ENCODE peak calls at places on chromosome 5, in four cellular contexts. One of them, this sample, is unnamed.

GRCh38 chr5:146338774-146339714 is at the start of gene POU4F3:
- DNase-seq in H9: peak
- DNase-seq in mesenchymal stem cell: no peak
- DNase-seq in mesendoderm: peak
- DNase-seq in this sample: no peak

GRCh38 chr5:14445581-14446290 is 135.9 kb upstream of the OTULINL start:
- DNase-seq in H9: peak
- DNase-seq in mesenchymal stem cell: peak
- DNase-seq in mesendoderm: peak
- DNase-seq in this sample: no peak

GRCh38 chr5:34571380-34572041 is 84.6 kb upstream of the RAI14 start:
- DNase-seq in H9: no peak
- DNase-seq in mesenchymal stem cell: peak
- DNase-seq in mesendoderm: peak
- DNase-seq in this sample: peak

GRCh38 chr5:165620394-165620793 is 2115.0 kb downstream of the MAT2B start:
- DNase-seq in H9: no peak
- DNase-seq in mesenchymal stem cell: peak
- DNase-seq in mesendoderm: no peak
- DNase-seq in this sample: peak

GRCh38 chr5:1517838-1518237 is 5.9 kb downstream of the LPCAT1 start:
- DNase-seq in H9: peak
- DNase-seq in mesenchymal stem cell: no peak
- DNase-seq in mesendoderm: no peak
- DNase-seq in this sample: no peak

GRCh38 chr5:31186672-31187267 is 6.7 kb upstream of the CDH6 start:
- DNase-seq in H9: no peak
- DNase-seq in mesenchymal stem cell: peak
- DNase-seq in mesendoderm: peak
- DNase-seq in this sample: peak

GRCh38 chr5:87116821-87117512 is 150.7 kb upstream of the RASA1 start:
- DNase-seq in H9: no peak
- DNase-seq in mesenchymal stem cell: peak
- DNase-seq in mesendoderm: no peak
- DNase-seq in this sample: peak

GRCh38 chr5:119289413-119289812 is 66.4 kb upstream of the TNFAIP8 start:
- DNase-seq in H9: no peak
- DNase-seq in mesenchymal stem cell: no peak
- DNase-seq in mesendoderm: no peak
- DNase-seq in this sample: no peak

GRCh38 chr5:107541400-107541799 is 129.3 kb downstream of the EFNA5 start:
- DNase-seq in H9: no peak
- DNase-seq in mesenchymal stem cell: no peak
- DNase-seq in mesendoderm: no peak
- DNase-seq in this sample: no peak

GRCh38 chr5:73450041-73450598 is 1.5 kb upstream of the FOXD1 start:
- DNase-seq in H9: no peak
- DNase-seq in mesenchymal stem cell: no peak
- DNase-seq in mesendoderm: no peak
- DNase-seq in this sample: no peak

GRCh38 chr5:73450672-73451217 is 2.2 kb upstream of the FOXD1 start:
- DNase-seq in H9: peak
- DNase-seq in mesenchymal stem cell: peak
- DNase-seq in mesendoderm: peak
- DNase-seq in this sample: peak

GRCh38 chr5:73452215-73452614 is 3.6 kb upstream of the FOXD1 start:
- DNase-seq in H9: no peak
- DNase-seq in mesenchymal stem cell: no peak
- DNase-seq in mesendoderm: no peak
- DNase-seq in this sample: no peak

GRCh38 chr5:73448451-73449136 is at the start of gene FOXD1:
- DNase-seq in H9: peak
- DNase-seq in mesenchymal stem cell: peak
- DNase-seq in mesendoderm: peak
- DNase-seq in this sample: peak

GRCh38 chr5:73451218-73452130 is 2.9 kb upstream of the FOXD1 start:
- DNase-seq in H9: peak
- DNase-seq in mesenchymal stem cell: peak
- DNase-seq in mesendoderm: peak
- DNase-seq in this sample: peak
- H2BK15ac ChIP-seq in H9: no peak
- H2BK15ac ChIP-seq in mesenchymal stem cell: no peak
- H2BK15ac ChIP-seq in mesendoderm: no peak
- H2BK15ac ChIP-seq in this sample: peak

DNA sequence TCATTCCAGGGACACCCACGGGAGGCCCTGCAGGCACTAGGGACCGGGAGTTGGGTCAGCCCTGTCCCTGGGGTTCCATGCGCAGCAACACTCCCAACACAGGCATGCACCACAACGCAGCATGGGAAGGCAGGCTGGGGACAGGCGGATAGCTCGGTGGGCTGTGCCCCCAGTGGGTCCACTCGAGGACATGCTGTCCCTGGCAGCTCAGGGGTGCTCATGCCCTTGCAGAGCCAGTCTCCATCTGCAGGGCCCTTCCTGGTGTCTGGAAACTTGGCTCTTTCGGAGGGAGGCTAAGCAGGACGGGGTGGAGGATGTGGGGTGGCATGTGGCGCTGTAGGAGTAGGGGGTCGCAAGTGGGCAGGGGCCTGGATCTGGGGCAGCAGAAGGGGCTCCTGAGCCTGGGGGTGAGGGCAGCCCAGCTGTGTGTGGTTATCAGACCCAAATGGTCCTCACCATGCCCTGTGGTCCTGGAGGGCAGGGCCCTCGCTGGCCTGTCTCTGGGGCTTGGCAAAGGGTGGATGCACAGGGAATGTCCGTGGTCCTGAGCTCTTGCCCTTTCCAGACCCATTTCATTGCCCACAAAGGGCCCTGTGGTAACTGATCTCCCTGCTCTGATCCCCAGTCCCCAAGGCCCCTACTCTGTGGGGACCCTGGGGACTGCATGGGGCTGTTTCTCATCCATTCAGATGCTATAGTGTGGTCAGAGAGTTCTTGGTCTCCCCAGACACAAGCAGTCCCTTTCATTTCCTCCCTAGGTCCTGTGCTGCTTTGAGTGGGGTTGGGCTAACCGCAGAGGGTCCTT is 90.3 kb upstream of the PHYKPL start:
- DNase-seq in H9: no peak
- DNase-seq in mesenchymal stem cell: no peak
- DNase-seq in mesendoderm: no peak
- DNase-seq in this sample: no peak
- H2BK15ac ChIP-seq in H9: no peak
- H2BK15ac ChIP-seq in mesenchymal stem cell: no peak
- H2BK15ac ChIP-seq in mesendoderm: no peak
- H2BK15ac ChIP-seq in this sample: no peak

GRCh38 chr5:37247036-37247435 is 2.1 kb downstream of the CPLANE1 start:
- DNase-seq in H9: no peak
- DNase-seq in mesenchymal stem cell: no peak
- DNase-seq in mesendoderm: no peak
- DNase-seq in this sample: no peak

GRCh38 chr5:37248387-37248969 is 698 bp downstream of the CPLANE1 start:
- DNase-seq in H9: no peak
- DNase-seq in mesenchymal stem cell: no peak
- DNase-seq in mesendoderm: peak
- DNase-seq in this sample: peak

GRCh38 chr5:37249820-37250175 is 622 bp upstream of the CPLANE1 start:
- DNase-seq in H9: no peak
- DNase-seq in mesenchymal stem cell: no peak
- DNase-seq in mesendoderm: no peak
- DNase-seq in this sample: no peak

GRCh38 chr5:37247496-37247895 is 1.7 kb downstream of the CPLANE1 start:
- DNase-seq in H9: no peak
- DNase-seq in mesenchymal stem cell: no peak
- DNase-seq in mesendoderm: no peak
- DNase-seq in this sample: no peak

DNA sequence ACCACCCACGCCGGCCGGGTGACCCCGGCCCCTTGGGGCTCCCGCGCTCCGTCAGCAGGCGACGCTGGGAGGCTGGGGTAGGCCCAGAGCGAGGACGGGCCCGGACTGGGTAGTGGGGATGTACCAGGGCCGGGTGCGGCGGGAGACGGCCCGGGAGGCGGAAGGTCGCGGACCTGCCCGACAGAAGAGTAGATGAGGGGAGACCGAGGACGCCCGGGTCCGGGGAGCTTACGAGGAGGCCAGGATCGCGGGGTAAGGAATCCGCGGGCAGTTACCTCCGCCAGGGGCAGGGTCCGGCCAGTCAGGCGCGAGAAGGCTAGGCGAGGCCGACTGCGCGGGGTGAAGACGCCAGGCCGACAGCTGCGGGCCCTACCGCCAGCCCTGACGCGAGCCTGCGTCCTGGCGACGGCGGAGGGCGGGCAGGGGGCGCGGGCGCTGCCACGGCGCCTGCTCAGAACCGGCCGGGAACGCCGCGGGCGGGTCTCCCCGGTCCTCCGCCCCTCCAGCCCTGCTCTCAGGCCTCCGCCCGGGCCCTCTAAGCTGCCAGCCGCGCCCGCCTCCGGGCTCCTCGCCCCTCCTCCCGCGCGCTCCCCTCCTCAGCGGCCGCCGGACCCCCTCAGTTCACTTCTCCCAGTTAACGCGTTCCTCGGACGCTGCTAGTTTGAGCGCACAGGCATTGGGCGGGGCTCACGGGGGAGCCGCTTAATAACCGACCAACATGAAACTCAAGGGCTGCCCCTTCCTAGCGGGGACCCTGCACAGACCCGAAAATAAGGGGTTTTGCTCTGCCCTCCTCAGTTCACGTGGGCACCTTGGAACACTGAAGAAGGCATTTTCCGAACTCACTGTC is at the start of gene CPLANE1:
- DNase-seq in H9: peak
- DNase-seq in mesenchymal stem cell: peak
- DNase-seq in mesendoderm: peak
- DNase-seq in this sample: peak
- H2BK15ac ChIP-seq in H9: no peak
- H2BK15ac ChIP-seq in mesenchymal stem cell: peak
- H2BK15ac ChIP-seq in mesendoderm: no peak
- H2BK15ac ChIP-seq in this sample: no peak

GRCh38 chr5:10485897-10486296 is 44.2 kb downstream of the ROPN1L start:
- DNase-seq in H9: no peak
- DNase-seq in mesenchymal stem cell: no peak
- DNase-seq in mesendoderm: no peak
- DNase-seq in this sample: no peak

GRCh38 chr5:10485142-10485795 is 43.6 kb downstream of the ROPN1L start:
- DNase-seq in H9: peak
- DNase-seq in mesenchymal stem cell: peak
- DNase-seq in mesendoderm: peak
- DNase-seq in this sample: peak

GRCh38 chr5:10486511-10487344 is 45.0 kb downstream of the ROPN1L start:
- DNase-seq in H9: peak
- DNase-seq in mesenchymal stem cell: no peak
- DNase-seq in mesendoderm: no peak
- DNase-seq in this sample: no peak

GRCh38 chr5:10482791-10483530 is 41.3 kb downstream of the ROPN1L start:
- DNase-seq in H9: no peak
- DNase-seq in mesenchymal stem cell: no peak
- DNase-seq in mesendoderm: no peak
- DNase-seq in this sample: no peak

DNA sequence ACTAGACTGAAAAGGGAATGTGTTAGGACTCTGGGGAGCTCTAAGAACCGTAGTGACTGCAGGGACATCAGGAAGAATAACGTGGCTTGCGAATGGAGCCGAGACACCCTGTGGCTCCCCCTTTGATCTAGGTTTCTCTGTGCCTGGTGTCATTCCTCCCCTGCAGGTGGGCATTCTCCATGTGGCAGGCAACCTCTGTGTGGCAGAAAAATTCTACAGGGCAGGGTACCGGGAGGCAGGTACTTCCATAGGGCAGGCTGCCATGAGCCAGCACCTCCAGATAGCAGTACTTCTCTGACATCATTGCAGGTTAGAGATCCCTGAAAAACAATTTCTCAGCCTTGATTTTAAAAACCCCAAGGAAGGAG is 43.1 kb downstream of the ROPN1L start:
- DNase-seq in H9: no peak
- DNase-seq in mesenchymal stem cell: no peak
- DNase-seq in mesendoderm: no peak
- DNase-seq in this sample: no peak
- H2BK15ac ChIP-seq in H9: no peak
- H2BK15ac ChIP-seq in mesenchymal stem cell: no peak
- H2BK15ac ChIP-seq in mesendoderm: no peak
- H2BK15ac ChIP-seq in this sample: peak

This sample was measured in IMR-90.